ENCODE peak calls at places on chromosomes 5 and 9, in seven cellular contexts. Z is left kidney; B is activated CD8-positive, alpha-beta memory T cell treated with anti-CD3 and anti-CD28 coated beads for 24 hours; V is sciatic nerve; S is GM03348; H is RWPE1; Y is GM06990. I is an unnamed sample.

GRCh38 chr5:108661590-108662219 is 86.0 kb upstream of the FER start:
- DNase-seq in Z (no peak), B (no peak), V (no peak), S (peak), H (peak), Y (no peak), I (peak)

GRCh38 chr9:38042626-38043359 is 26.2 kb downstream of the SHB start:
- DNase-seq in Z (no peak), B (no peak), V (no peak), S (no peak), H (no peak), Y (no peak), I (no peak)

GRCh38 chr5:177426566-177427210 is at the start of gene GRK6:
- DNase-seq in Z (peak), B (peak), V (peak), S (peak), H (peak), Y (peak), I (peak)

GRCh38 chr5:5710471-5710870 is 288.0 kb downstream of the ICE1 start:
- DNase-seq in Z (peak), B (no peak), V (no peak), S (no peak), H (no peak), Y (no peak), I (peak)

GRCh38 chr9:27457445-27457844 is 66.6 kb upstream of the IFNK start:
- DNase-seq in Z (no peak), B (no peak), V (no peak), S (no peak), H (no peak), Y (no peak), I (no peak)

GRCh38 chr9:3760031-3760430 is 234.2 kb upstream of the RFX3 start:
- DNase-seq in Z (peak), B (no peak), V (no peak), S (no peak), H (peak), Y (no peak), I (no peak)

GRCh38 chr9:113474372-113474771 is 10.8 kb downstream of the RGS3 start:
- DNase-seq in Z (no peak), B (peak), V (peak), S (no peak), H (no peak), Y (no peak), I (no peak)

GRCh38 chr5:14582797-14583137 is 1.2 kb downstream of the OTULINL start:
- DNase-seq in Z (peak), B (no peak), V (no peak), S (no peak), H (no peak), Y (no peak), I (no peak)

GRCh38 chr9:79023134-79023577 is 548.6 kb upstream of the TLE4 start:
- DNase-seq in Z (peak), B (no peak), V (no peak), S (peak), H (peak), Y (no peak), I (peak)

GRCh38 chr5:87400305-87400899 is 12.3 kb downstream of the CCNH start:
- DNase-seq in Z (peak), B (no peak), V (no peak), S (peak), H (peak), Y (no peak), I (peak)